ENCODE peak calls at places on chromosomes 16 and 17, in seven cellular contexts. One of them, this sample, is unnamed.

GRCh38 chr16:72961863-72962262 is 86.1 kb downstream of the ZFHX3 start:
- DNase-seq in heart right ventricle: no peak
- DNase-seq in tibial nerve: no peak
- DNase-seq in MM.1S: no peak
- DNase-seq in aorta: no peak
- DNase-seq in tibial artery: peak; percentile 62
- DNase-seq in CD8-positive, alpha-beta memory T cell: no peak
- DNase-seq in this sample: no peak

GRCh38 chr16:35207059-35207999 is 1747.9 kb downstream of the TP53TG3F start:
- DNase-seq in MM.1S: peak; percentile 83
- DNase-seq in aorta: no peak
- DNase-seq in heart right ventricle: no peak
- DNase-seq in CD8-positive, alpha-beta memory T cell: no peak
- DNase-seq in tibial artery: no peak
- DNase-seq in tibial nerve: no peak
- DNase-seq in this sample: no peak

GRCh38 chr16:86577314-86577971 is 906 bp upstream of the FOXL1 start:
- DNase-seq in tibial artery: peak; percentile 69
- DNase-seq in heart right ventricle: no peak
- DNase-seq in aorta: no peak
- DNase-seq in MM.1S: no peak
- DNase-seq in CD8-positive, alpha-beta memory T cell: no peak
- DNase-seq in tibial nerve: no peak
- DNase-seq in this sample: no peak

GRCh38 chr16:87895641-87896141 is 26.4 kb upstream of the SLC7A5 start:
- DNase-seq in CD8-positive, alpha-beta memory T cell: peak; percentile 39
- DNase-seq in aorta: peak; percentile 59
- DNase-seq in tibial nerve: no peak
- DNase-seq in tibial artery: no peak
- DNase-seq in MM.1S: no peak
- DNase-seq in heart right ventricle: no peak
- DNase-seq in this sample: no peak

GRCh38 chr16:1474047-1474446 is 781 bp downstream of the CLCN7 start:
- DNase-seq in tibial nerve: no peak
- DNase-seq in CD8-positive, alpha-beta memory T cell: no peak
- DNase-seq in MM.1S: no peak
- DNase-seq in aorta: no peak
- DNase-seq in tibial artery: no peak
- DNase-seq in heart right ventricle: no peak
- DNase-seq in this sample: no peak

GRCh38 chr16:23031508-23032098 is 117.6 kb downstream of the USP31 start:
- DNase-seq in MM.1S: no peak
- DNase-seq in heart right ventricle: no peak
- DNase-seq in tibial nerve: no peak
- DNase-seq in CD8-positive, alpha-beta memory T cell: no peak
- DNase-seq in aorta: no peak
- DNase-seq in tibial artery: no peak
- DNase-seq in this sample: no peak

GRCh38 chr16:19138601-19139000 is 24.8 kb downstream of the ITPRIPL2 start:
- DNase-seq in tibial artery: peak; percentile 88
- DNase-seq in aorta: peak; percentile 86
- DNase-seq in tibial nerve: peak; percentile 57
- DNase-seq in CD8-positive, alpha-beta memory T cell: no peak
- DNase-seq in MM.1S: no peak
- DNase-seq in heart right ventricle: peak; percentile 62
- DNase-seq in this sample: peak; percentile 66

GRCh38 chr17:36182176-36183000 is 6.0 kb upstream of the TBC1D3B start:
- DNase-seq in heart right ventricle: peak; percentile 52
- DNase-seq in CD8-positive, alpha-beta memory T cell: no peak
- DNase-seq in tibial nerve: no peak
- DNase-seq in tibial artery: no peak
- DNase-seq in aorta: peak; percentile 59
- DNase-seq in MM.1S: peak; percentile 6
- DNase-seq in this sample: no peak

GRCh38 chr17:79093270-79093669 is 18.6 kb downstream of the ENGASE start:
- DNase-seq in aorta: no peak
- DNase-seq in heart right ventricle: no peak
- DNase-seq in CD8-positive, alpha-beta memory T cell: no peak
- DNase-seq in tibial nerve: no peak
- DNase-seq in MM.1S: no peak
- DNase-seq in tibial artery: no peak
- DNase-seq in this sample: no peak

GRCh38 chr16:53081686-53082407 is 27.1 kb downstream of the CHD9 start:
- DNase-seq in MM.1S: no peak
- DNase-seq in tibial nerve: no peak
- DNase-seq in heart right ventricle: no peak
- DNase-seq in aorta: no peak
- DNase-seq in CD8-positive, alpha-beta memory T cell: no peak
- DNase-seq in tibial artery: no peak
- DNase-seq in this sample: no peak
- H3K4me1 ChIP-seq in MM.1S: no peaks in the 10 kb centered on the region
- H3K4me1 ChIP-seq in tibial nerve: peaks cover 49% of the 10 kb centered on the region
- H3K4me1 ChIP-seq in heart right ventricle: peaks cover 53% of the 10 kb centered on the region
- H3K4me1 ChIP-seq in aorta: peaks cover 5% of the 10 kb centered on the region
- H3K4me1 ChIP-seq in CD8-positive, alpha-beta memory T cell: no peaks in the 10 kb centered on the region
- H3K4me1 ChIP-seq in tibial artery: peaks cover 43% of the 10 kb centered on the region
- H3K4me1 ChIP-seq in this sample: peaks cover 17% of the 10 kb centered on the region

DNA sequence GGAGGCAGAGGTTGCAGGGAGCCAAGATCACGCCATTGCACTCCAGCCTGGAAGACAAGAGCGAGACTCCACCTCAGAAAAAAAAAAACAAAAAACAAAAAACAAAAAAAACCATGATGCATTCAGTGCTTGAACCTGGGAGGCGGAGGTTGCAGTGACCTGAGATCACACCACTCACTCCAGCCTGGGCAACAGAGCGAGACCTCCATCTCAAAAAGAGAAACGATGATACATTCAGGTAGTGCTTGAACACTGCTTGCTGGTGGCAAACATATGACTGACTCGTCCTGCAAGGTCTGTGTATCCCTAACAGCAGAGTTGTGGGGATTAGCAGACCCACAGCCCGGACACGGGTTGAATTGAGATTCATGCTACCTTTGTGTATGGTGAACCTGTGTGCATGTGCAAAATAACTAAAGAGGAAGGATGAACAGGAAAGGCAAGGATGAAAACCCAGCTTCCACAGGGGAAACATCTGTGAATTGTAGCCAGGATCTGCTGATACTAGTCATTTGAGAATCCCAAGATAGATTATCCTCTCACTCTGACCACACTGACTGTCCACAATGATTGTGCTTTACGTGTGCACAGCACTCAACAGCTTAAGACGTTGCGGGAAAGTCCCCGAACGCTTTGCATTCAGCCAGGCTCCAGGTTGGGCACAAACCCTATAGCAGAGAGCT is 52.4 kb upstream of the MRPS23 start:
- DNase-seq in heart right ventricle: no peak
- DNase-seq in aorta: no peak
- DNase-seq in MM.1S: no peak
- DNase-seq in tibial nerve: no peak
- DNase-seq in tibial artery: no peak
- DNase-seq in CD8-positive, alpha-beta memory T cell: no peak
- DNase-seq in this sample: no peak
- H3K4me1 ChIP-seq in heart right ventricle: peaks cover 71% of the 10 kb centered on the region
- H3K4me1 ChIP-seq in aorta: no peaks in the 10 kb centered on the region
- H3K4me1 ChIP-seq in MM.1S: peaks cover 21% of the 10 kb centered on the region
- H3K4me1 ChIP-seq in tibial nerve: peaks cover 80% of the 10 kb centered on the region
- H3K4me1 ChIP-seq in tibial artery: peaks cover 77% of the 10 kb centered on the region
- H3K4me1 ChIP-seq in CD8-positive, alpha-beta memory T cell: peaks cover 8% of the 10 kb centered on the region
- H3K4me1 ChIP-seq in this sample: peaks cover 8% of the 10 kb centered on the region

DNA sequence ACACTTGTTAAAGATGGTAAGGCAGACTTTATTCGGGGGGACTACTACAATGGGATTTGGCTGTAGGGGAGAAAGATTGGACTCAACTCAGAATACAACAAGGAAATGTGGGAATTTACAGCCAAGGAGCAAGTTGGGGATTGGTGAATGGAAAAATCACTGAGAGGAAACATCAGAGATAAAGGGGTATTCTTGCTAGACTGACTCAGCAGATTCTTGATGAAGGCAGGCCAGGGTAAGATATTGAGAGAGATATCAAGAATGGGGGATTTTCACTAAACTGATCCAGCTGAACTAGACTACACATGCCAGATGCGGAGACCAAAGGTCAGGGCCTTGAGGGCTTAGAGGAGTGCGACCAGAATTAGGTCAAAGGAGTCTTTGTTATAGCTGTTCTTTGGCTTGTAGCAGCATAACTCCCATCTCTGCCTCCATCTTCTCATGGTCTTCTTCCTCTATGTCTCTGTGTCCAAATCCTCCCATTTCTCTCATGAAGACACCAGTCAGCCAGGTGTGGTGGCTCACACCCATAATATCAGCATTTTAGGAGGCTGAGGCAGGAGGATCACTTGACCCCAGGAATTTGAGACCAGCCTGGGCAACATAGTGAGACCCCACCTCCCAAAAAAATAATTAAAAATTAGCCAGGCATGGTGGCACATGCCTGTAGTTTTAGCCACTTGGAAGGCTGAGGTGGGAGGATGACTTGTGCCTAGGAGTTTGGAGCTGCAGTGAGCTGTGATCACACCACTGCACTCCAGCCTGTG is 17.3 kb downstream of the CHD9NB start:
- DNase-seq in MM.1S: no peak
- DNase-seq in heart right ventricle: no peak
- DNase-seq in tibial artery: no peak
- DNase-seq in aorta: no peak
- DNase-seq in CD8-positive, alpha-beta memory T cell: no peak
- DNase-seq in tibial nerve: no peak
- DNase-seq in this sample: no peak
- H3K4me1 ChIP-seq in MM.1S: no peaks in the 10 kb centered on the region
- H3K4me1 ChIP-seq in heart right ventricle: no peaks in the 10 kb centered on the region
- H3K4me1 ChIP-seq in tibial artery: no peaks in the 10 kb centered on the region
- H3K4me1 ChIP-seq in aorta: no peaks in the 10 kb centered on the region
- H3K4me1 ChIP-seq in CD8-positive, alpha-beta memory T cell: no peaks in the 10 kb centered on the region
- H3K4me1 ChIP-seq in tibial nerve: peaks cover 5% of the 10 kb centered on the region
- H3K4me1 ChIP-seq in this sample: no peaks in the 10 kb centered on the region

DNA sequence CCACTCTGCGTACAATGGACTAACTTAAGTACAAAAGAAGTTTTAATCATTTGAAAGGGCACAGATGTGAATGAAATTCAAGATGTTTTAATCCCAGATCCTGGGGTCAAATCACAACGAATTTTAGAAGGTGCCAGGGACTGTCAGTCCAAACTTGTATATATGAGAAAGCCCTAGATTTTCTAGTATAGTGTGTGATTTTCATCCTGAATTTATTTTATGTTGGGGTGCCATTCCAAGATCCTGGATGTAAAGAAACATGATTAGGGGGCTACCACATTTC is 64.3 kb downstream of the TUBD1 start:
- DNase-seq in tibial nerve: no peak
- DNase-seq in tibial artery: no peak
- DNase-seq in heart right ventricle: no peak
- DNase-seq in aorta: no peak
- DNase-seq in MM.1S: no peak
- DNase-seq in CD8-positive, alpha-beta memory T cell: no peak
- DNase-seq in this sample: no peak
- H3K4me1 ChIP-seq in tibial nerve: peaks cover 44% of the 10 kb centered on the region
- H3K4me1 ChIP-seq in tibial artery: peaks cover 76% of the 10 kb centered on the region
- H3K4me1 ChIP-seq in heart right ventricle: peaks cover 31% of the 10 kb centered on the region
- H3K4me1 ChIP-seq in aorta: peaks cover 4% of the 10 kb centered on the region
- H3K4me1 ChIP-seq in MM.1S: peaks cover 64% of the 10 kb centered on the region
- H3K4me1 ChIP-seq in CD8-positive, alpha-beta memory T cell: peaks cover 55% of the 10 kb centered on the region
- H3K4me1 ChIP-seq in this sample: peaks cover 3% of the 10 kb centered on the region